ENCODE peak calls at places on chromosomes 6 and 20, in six cellular contexts. F is activated B cell treated with CpG ODN at 0.5 μM for 24 hours, V is neural crest cell, P is cardiac fibroblast, E is left ventricle myocardium inferior, H is GM12865. D is an unnamed sample.

GRCh38 chr20:53032021-53033001 is 60.2 kb downstream of the TSHZ2 start:
- DNase-seq in F (no peak), V (no peak), P (peak), E (no peak), H (no peak), D (no peak)

GRCh38 chr6:53861543-53861942 is 66.7 kb downstream of the LRRC1 start:
- DNase-seq in F (no peak), V (no peak), P (no peak), E (no peak), H (no peak), D (no peak)

GRCh38 chr6:68126089-68126749 is 508.9 kb upstream of the ADGRB3 start:
- DNase-seq in F (no peak), V (no peak), P (no peak), E (no peak), H (peak), D (peak)

GRCh38 chr6:72939029-72939428 is 286.3 kb downstream of the KHDC1L start:
- DNase-seq in F (no peak), V (no peak), P (no peak), E (no peak), H (no peak), D (no peak)

GRCh38 chr6:134774244-134774643 is 175.7 kb downstream of the ALDH8A1 start:
- DNase-seq in F (no peak), V (no peak), P (peak), E (no peak), H (no peak), D (no peak)

GRCh38 chr20:44031001-44031574 is 116.4 kb downstream of the TOX2 start:
- DNase-seq in F (no peak), V (no peak), P (no peak), E (no peak), H (no peak), D (no peak)

GRCh38 chr20:5688431-5688972 is 61.7 kb upstream of the SHLD1 start:
- DNase-seq in F (no peak), V (no peak), P (no peak), E (peak), H (no peak), D (no peak)

GRCh38 chr6:11616200-11616611 is 78.7 kb downstream of the TMEM170B start:
- DNase-seq in F (no peak), V (no peak), P (peak), E (no peak), H (no peak), D (no peak)

GRCh38 chr6:121183742-121184141 is 150.5 kb downstream of the TBC1D32 start:
- DNase-seq in F (no peak), V (no peak), P (no peak), E (no peak), H (no peak), D (no peak)

GRCh38 chr20:32609993-32610896 is 25.1 kb upstream of the NOL4L start:
- DNase-seq in F (no peak), V (no peak), P (no peak), E (no peak), H (no peak), D (no peak)

GRCh38 chr6:67916389-67916788 is 718.7 kb upstream of the ADGRB3 start:
- DNase-seq in F (no peak), V (no peak), P (peak), E (no peak), H (no peak), D (no peak)

GRCh38 chr20:57048027-57048869 is 218.2 kb downstream of the BMP7 start:
- DNase-seq in F (no peak), V (peak), P (peak), E (no peak), H (peak), D (peak)

GRCh38 chr6:34288581-34288980 is 39.8 kb upstream of the SMIM29 start:
- DNase-seq in F (no peak), V (no peak), P (no peak), E (no peak), H (peak), D (peak)

GRCh38 chr6:147221739-147222138 is 17.5 kb downstream of the STXBP5 start:
- DNase-seq in F (no peak), V (no peak), P (no peak), E (no peak), H (no peak), D (no peak)

GRCh38 chr6:170147832-170148708 is 142.8 kb downstream of the DLL1 start:
- DNase-seq in F (no peak), V (no peak), P (no peak), E (no peak), H (peak), D (no peak)

GRCh38 chr20:48400009-48400408 is 427.8 kb downstream of the PREX1 start:
- DNase-seq in F (no peak), V (no peak), P (no peak), E (no peak), H (no peak), D (no peak)

GRCh38 chr20:11379257-11380011 is 538.3 kb upstream of the BTBD3 start:
- DNase-seq in F (no peak), V (peak), P (peak), E (no peak), H (peak), D (no peak)
- TF ChIP-seq CTCF in F (no peak), V (no peak), P (no peak), E (no peak), H (no peak), D (no peak)

GRCh38 chr20:58145506-58146080 is 82.9 kb downstream of the ANKRD60 start:
- DNase-seq in F (no peak), V (no peak), P (no peak), E (no peak), H (no peak), D (no peak)
- TF ChIP-seq CTCF in F (no peak), V (no peak), P (no peak), E (no peak), H (no peak), D (no peak)

GRCh38 chr20:36217226-36217625 is 19.1 kb upstream of the AAR2 start:
- DNase-seq in F (no peak), V (no peak), P (no peak), E (no peak), H (no peak), D (no peak)

GRCh38 chr20:36213362-36213761 is 22.9 kb upstream of the AAR2 start:
- DNase-seq in F (no peak), V (no peak), P (no peak), E (no peak), H (no peak), D (no peak)

GRCh38 chr20:36216314-36217025 is 19.8 kb upstream of the AAR2 start:
- DNase-seq in F (no peak), V (no peak), P (no peak), E (no peak), H (no peak), D (no peak)

GRCh38 chr20:36215778-36216177 is 20.5 kb upstream of the AAR2 start:
- DNase-seq in F (no peak), V (no peak), P (no peak), E (no peak), H (no peak), D (no peak)

DNA sequence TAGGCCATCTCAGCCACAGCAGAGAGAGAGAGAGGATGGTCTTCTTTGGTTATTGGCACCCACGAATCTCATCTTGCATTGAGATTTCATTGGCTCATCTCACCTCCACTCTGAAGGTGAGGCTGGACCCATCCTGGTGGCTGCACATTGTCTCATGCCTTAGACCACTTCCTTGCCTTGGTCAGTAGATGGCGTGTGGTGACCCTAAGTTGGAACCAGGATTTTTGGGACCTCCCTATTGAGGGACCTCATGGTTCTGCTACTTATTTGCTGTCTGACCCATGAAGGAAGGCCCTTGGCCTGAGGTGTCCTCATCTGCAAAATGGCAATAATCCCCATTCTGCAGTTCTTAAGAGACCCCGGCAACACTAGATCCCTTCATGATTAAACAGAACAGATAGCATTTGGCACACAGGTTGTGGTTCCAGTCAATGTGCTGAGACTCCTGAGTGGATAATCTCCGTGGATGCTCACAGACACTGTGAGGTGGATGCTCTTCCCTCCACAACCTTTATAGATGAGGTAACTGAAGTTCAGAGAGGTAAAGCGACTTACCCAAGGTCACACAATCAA is 21.5 kb upstream of the AAR2 start:
- DNase-seq in F (no peak), V (no peak), P (peak), E (no peak), H (peak), D (peak)
- TF ChIP-seq CTCF in F (peak), V (peak), P (peak), E (peak), H (peak), D (peak)

GRCh38 chr6:5214570-5215052 is 46.1 kb downstream of the LYRM4 start:
- DNase-seq in F (peak), V (peak), P (peak), E (peak), H (peak), D (no peak)
- TF ChIP-seq CTCF in F (no peak), V (peak), P (peak), E (peak), H (peak), D (peak)

GRCh38 chr20:45595235-45595634 is 16.2 kb upstream of the WFDC8 start:
- DNase-seq in F (no peak), V (no peak), P (no peak), E (no peak), H (no peak), D (no peak)

GRCh38 chr20:45589725-45590124 is 10.6 kb upstream of the WFDC8 start:
- DNase-seq in F (no peak), V (no peak), P (peak), E (no peak), H (no peak), D (no peak)

GRCh38 chr20:45588800-45589199 is 9.7 kb upstream of the WFDC8 start:
- DNase-seq in F (no peak), V (no peak), P (no peak), E (no peak), H (no peak), D (no peak)

GRCh38 chr20:45593498-45593897 is 14.4 kb upstream of the WFDC8 start:
- DNase-seq in F (no peak), V (no peak), P (no peak), E (no peak), H (no peak), D (no peak)

GRCh38 chr20:45592574-45593189 is 13.6 kb upstream of the WFDC8 start:
- DNase-seq in F (no peak), V (peak), P (peak), E (no peak), H (peak), D (peak)
- TF ChIP-seq CTCF in F (no peak), V (peak), P (peak), E (peak), H (peak), D (peak)

DNA sequence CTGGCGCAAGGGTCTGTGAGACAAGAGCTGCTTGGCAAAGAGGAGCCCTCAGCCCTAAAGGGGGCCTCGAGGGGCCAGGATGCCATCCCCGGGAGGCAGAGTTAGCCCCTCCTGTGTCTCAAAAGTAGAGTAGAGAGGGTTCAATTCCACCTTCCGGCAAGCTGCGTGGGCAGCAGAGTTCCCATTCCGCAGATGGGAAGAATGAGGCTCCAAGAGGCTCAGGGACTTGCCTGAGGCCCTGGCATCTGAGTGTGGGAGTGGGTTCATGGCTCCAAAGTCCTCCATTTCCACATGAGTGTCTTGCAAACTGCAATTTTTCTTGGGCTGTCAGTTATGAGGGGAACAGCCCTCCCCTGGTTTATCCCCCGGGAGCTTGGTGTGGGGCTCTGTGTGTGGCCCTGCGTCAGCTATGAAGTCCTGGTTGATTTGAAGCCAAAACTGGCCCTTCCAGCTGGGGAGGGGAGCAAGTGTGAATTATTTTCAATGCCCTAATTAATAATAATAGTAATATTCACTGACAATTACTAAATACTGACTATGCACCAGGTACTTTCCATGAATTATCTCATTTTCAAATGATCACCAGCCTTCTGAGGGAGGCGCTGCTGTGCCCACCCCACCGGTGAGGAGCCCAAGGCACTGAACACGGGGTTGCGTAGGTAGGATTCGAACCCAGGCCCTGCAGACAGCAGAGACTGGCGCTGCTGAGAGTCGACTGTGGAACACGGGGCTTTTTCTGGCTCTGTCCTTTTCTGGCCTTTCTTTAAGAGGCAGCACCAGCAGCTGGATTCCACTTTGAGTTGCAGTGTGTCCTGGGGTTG is 153.0 kb upstream of the PTPN1 start:
- DNase-seq in F (no peak), V (no peak), P (no peak), E (no peak), H (no peak), D (no peak)
- TF ChIP-seq CTCF in F (no peak), V (no peak), P (no peak), E (no peak), H (no peak), D (no peak)